ENCODE peak calls at places on chromosomes 12 and 14, in seven cellular contexts. S is GM04504; J is fibroblast of villous mesenchyme; M is activated CD8-positive, alpha-beta memory T cell treated with anti-CD3 and anti-CD28 coated beads for 48 hours; B is mucosa of gallbladder; Y is T-helper 1 cell; O is SK-N-DZ. C is an unnamed sample.

GRCh38 chr12:127389923-127390322 is 877.0 kb upstream of the TMEM132C start:
- DNase-seq in S (peak), J (peak), M (no peak), B (no peak), Y (no peak), O (no peak), C (peak)

GRCh38 chr14:92676448-92677086 is 71.9 kb downstream of the LGMN start:
- DNase-seq in S (no peak), J (no peak), M (no peak), B (no peak), Y (no peak), O (no peak), C (no peak)

GRCh38 chr14:105853089-105853906 is 326.9 kb downstream of the TMEM121 start:
- DNase-seq in S (no peak), J (no peak), M (no peak), B (peak), Y (no peak), O (no peak), C (no peak)

GRCh38 chr14:99035268-99035667 is 236.7 kb downstream of the BCL11B start:
- DNase-seq in S (no peak), J (no peak), M (no peak), B (peak), Y (no peak), O (no peak), C (no peak)

GRCh38 chr12:110010853-110011835 is 11.9 kb downstream of the ANKRD13A start:
- DNase-seq in S (no peak), J (no peak), M (no peak), B (no peak), Y (no peak), O (no peak), C (no peak)

GRCh38 chr12:7439579-7440505 is 4.1 kb downstream of the CD163L1 start:
- DNase-seq in S (no peak), J (peak), M (peak), B (peak), Y (no peak), O (peak), C (peak)

GRCh38 chr12:57839996-57840395 is 6.5 kb downstream of the CTDSP2 start:
- DNase-seq in S (no peak), J (no peak), M (no peak), B (no peak), Y (no peak), O (no peak), C (no peak)

GRCh38 chr12:80632835-80633234 is 74.6 kb upstream of the MYF6 start:
- DNase-seq in S (no peak), J (no peak), M (no peak), B (no peak), Y (no peak), O (no peak), C (no peak)

GRCh38 chr12:91367234-91367849 is 184.7 kb upstream of the DCN start:
- DNase-seq in S (no peak), J (peak), M (no peak), B (no peak), Y (no peak), O (peak), C (peak)

GRCh38 chr12:52415870-52416750 is 10.0 kb upstream of the KRT82 start:
- DNase-seq in S (peak), J (peak), M (no peak), B (peak), Y (no peak), O (no peak), C (peak)

GRCh38 chr12:22256076-22256475 is 78.4 kb downstream of the ST8SIA1 start:
- DNase-seq in S (no peak), J (peak), M (no peak), B (no peak), Y (no peak), O (no peak), C (no peak)

GRCh38 chr14:68424443-68425172 is 368.3 kb downstream of the ZFP36L1 start:
- DNase-seq in S (no peak), J (no peak), M (no peak), B (no peak), Y (no peak), O (no peak), C (no peak)

GRCh38 chr14:55107766-55108554 is 21.1 kb upstream of the LGALS3 start:
- DNase-seq in S (peak), J (peak), M (no peak), B (peak), Y (no peak), O (no peak), C (peak)

C was measured in choroid plexus epithelial cell.